ENCODE peak calls at places on chromosomes 7 and 10, in six cellular contexts. B is tibial nerve, Y is lung, X is left lung, I is AG04450, M is heart left ventricle. U is an unnamed sample.

GRCh38 chr10:3081383-3081981 is 14.1 kb downstream of the PFKP start:
- DNase-seq in B (no peak), Y (no peak), X (no peak), I (no peak), M (no peak), U (no peak)

GRCh38 chr7:148031816-148032215 is 558.8 kb upstream of the C7orf33 start:
- DNase-seq in B (no peak), Y (no peak), X (no peak), I (no peak), M (no peak), U (no peak)

GRCh38 chr7:32930378-32930777 is 26.9 kb upstream of the FKBP9 start:
- DNase-seq in B (no peak), Y (no peak), X (no peak), I (no peak), M (no peak), U (no peak)

GRCh38 chr7:33733865-33734650 is 171.3 kb upstream of the BMPER start:
- DNase-seq in B (no peak), Y (no peak), X (no peak), I (no peak), M (no peak), U (no peak)

GRCh38 chr7:7647495-7648036 is 7.0 kb downstream of the UMAD1 start:
- DNase-seq in B (no peak), Y (no peak), X (no peak), I (no peak), M (no peak), U (no peak)

GRCh38 chr10:19935106-19935505 is 118.9 kb downstream of the PLXDC2 start:
- DNase-seq in B (no peak), Y (no peak), X (no peak), I (no peak), M (no peak), U (no peak)

GRCh38 chr7:50978633-50979215 is 196.0 kb upstream of the GRB10 start:
- DNase-seq in B (no peak), Y (no peak), X (no peak), I (no peak), M (no peak), U (no peak)

GRCh38 chr7:37930226-37930948 is 9.9 kb downstream of the EPDR1 start:
- DNase-seq in B (no peak), Y (no peak), X (no peak), I (no peak), M (no peak), U (no peak)

GRCh38 chr10:59907537-59907917 is 1.2 kb upstream of the CCDC6 start:
- DNase-seq in B (no peak), Y (no peak), X (no peak), I (no peak), M (no peak), U (peak)

GRCh38 chr7:5283421-5284303 is 919 bp downstream of the SLC29A4 start:
- DNase-seq in B (no peak), Y (no peak), X (no peak), I (no peak), M (no peak), U (no peak)

GRCh38 chr7:70787772-70788171 is 344.2 kb upstream of the GALNT17 start:
- DNase-seq in B (no peak), Y (no peak), X (no peak), I (no peak), M (no peak), U (no peak)

GRCh38 chr7:155455132-155455693 is 2.7 kb upstream of the EN2 start:
- DNase-seq in B (no peak), Y (no peak), X (no peak), I (no peak), M (no peak), U (no peak)

GRCh38 chr10:69218831-69219230 is 1.3 kb upstream of the HKDC1 start:
- DNase-seq in B (no peak), Y (no peak), X (no peak), I (no peak), M (no peak), U (no peak)

GRCh38 chr10:91185239-91185875 is 35.1 kb upstream of the PCGF5 start:
- DNase-seq in B (no peak), Y (no peak), X (peak), I (no peak), M (peak), U (no peak)

GRCh38 chr7:133746305-133746704 is 380.8 kb upstream of the LRGUK start:
- DNase-seq in B (no peak), Y (no peak), X (no peak), I (no peak), M (no peak), U (no peak)

GRCh38 chr10:23338886-23339285 is 5.7 kb downstream of the C10orf67 start:
- DNase-seq in B (no peak), Y (no peak), X (no peak), I (no peak), M (no peak), U (no peak)

GRCh38 chr7:135664046-135664589 is 1.8 kb downstream of the STMP1 start:
- DNase-seq in B (no peak), Y (no peak), X (no peak), I (no peak), M (no peak), U (no peak)

GRCh38 chr7:22404421-22405023 is 47.6 kb upstream of the RAPGEF5 start:
- DNase-seq in B (no peak), Y (no peak), X (no peak), I (no peak), M (no peak), U (no peak)

GRCh38 chr7:12269100-12269895 is 58.2 kb downstream of the TMEM106B start:
- DNase-seq in B (no peak), Y (no peak), X (peak), I (no peak), M (peak), U (no peak)

GRCh38 chr10:132393695-132394181 is 3.3 kb upstream of the PWWP2B start:
- DNase-seq in B (no peak), Y (no peak), X (peak), I (no peak), M (peak), U (no peak)

GRCh38 chr7:151836927-151837205 is 40.0 kb downstream of the PRKAG2 start:
- DNase-seq in B (no peak), Y (no peak), X (peak), I (no peak), M (no peak), U (no peak)

GRCh38 chr7:129394101-129394500 is 40.1 kb upstream of the STRIP2 start:
- DNase-seq in B (no peak), Y (no peak), X (no peak), I (no peak), M (no peak), U (no peak)

GRCh38 chr7:83413831-83414230 is 235.1 kb downstream of the SEMA3E start:
- DNase-seq in B (no peak), Y (no peak), X (no peak), I (no peak), M (no peak), U (no peak)

GRCh38 chr10:117534321-117535044 is 8.1 kb upstream of the EMX2 start:
- DNase-seq in B (no peak), Y (no peak), X (no peak), I (no peak), M (no peak), U (no peak)

DNA sequence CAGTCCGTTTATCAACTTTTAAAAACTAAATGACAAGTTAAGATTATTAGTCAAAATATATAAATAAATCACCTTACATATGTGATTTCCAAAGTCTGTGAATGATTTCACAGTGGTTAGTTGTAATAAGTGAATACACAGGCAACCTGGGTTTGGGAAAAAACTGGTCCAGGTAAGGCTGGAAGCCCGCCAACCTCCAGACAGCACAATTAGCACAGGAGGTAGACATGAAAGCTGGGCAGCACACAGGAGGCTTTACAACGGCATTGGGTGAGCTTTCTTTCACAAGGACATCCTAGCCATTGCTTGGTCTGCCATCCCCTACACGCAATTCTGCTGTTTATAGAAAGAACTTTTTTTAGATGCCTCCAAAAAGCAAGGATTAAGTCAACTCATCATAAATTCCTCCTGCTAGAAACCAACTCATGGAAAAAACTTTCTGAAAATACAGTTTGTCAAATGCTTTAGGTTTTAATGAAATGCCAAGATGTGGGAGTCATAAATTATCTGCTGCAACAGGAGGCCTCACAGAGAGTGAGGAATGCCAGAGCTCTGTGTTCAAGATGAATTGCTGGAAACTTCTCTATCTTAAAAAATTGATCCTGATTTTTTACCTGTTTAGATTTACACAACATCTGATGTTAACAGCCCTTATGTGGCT is 346.8 kb upstream of the NFE2L3 start:
- DNase-seq in B (no peak), Y (no peak), X (no peak), I (no peak), M (no peak), U (no peak)
- H3K27ac ChIP-seq in B (no peak), Y (no peak), X (no peak), I (peak), M (no peak), U (no peak)

GRCh38 chr7:97024209-97025129 is at the start of gene DLX5:
- DNase-seq in B (peak), Y (no peak), X (peak), I (no peak), M (peak), U (no peak)

GRCh38 chr7:97022451-97023306 is 2.0 kb downstream of the DLX5 start:
- DNase-seq in B (no peak), Y (no peak), X (peak), I (no peak), M (no peak), U (no peak)

GRCh38 chr7:97025983-97026704 is 1.5 kb upstream of the DLX5 start:
- DNase-seq in B (no peak), Y (no peak), X (peak), I (no peak), M (no peak), U (no peak)

GRCh38 chr7:97026705-97027426 is 2.2 kb upstream of the DLX5 start:
- DNase-seq in B (no peak), Y (no peak), X (no peak), I (no peak), M (no peak), U (no peak)

GRCh38 chr7:97025130-97025499 is 484 bp upstream of the DLX5 start:
- DNase-seq in B (no peak), Y (no peak), X (peak), I (no peak), M (no peak), U (no peak)
- H3K4me3 ChIP-seq in B (no peak), Y (no peak), X (no peak), I (no peak), M (peak), U (no peak)

GRCh38 chr10:82419981-82420380 is 545.0 kb downstream of the NRG3 start:
- DNase-seq in B (no peak), Y (no peak), X (no peak), I (no peak), M (no peak), U (no peak)
- H3K27ac ChIP-seq in B (no peak), Y (no peak), X (no peak), I (no peak), M (no peak), U (no peak)

GRCh38 chr10:74868392-74868791 is 42.0 kb downstream of the KAT6B start:
- DNase-seq in B (no peak), Y (no peak), X (no peak), I (no peak), M (no peak), U (no peak)

GRCh38 chr10:74873803-74874452 is 47.5 kb downstream of the KAT6B start:
- DNase-seq in B (no peak), Y (no peak), X (no peak), I (no peak), M (no peak), U (no peak)

GRCh38 chr10:74871595-74872382 is 45.4 kb downstream of the KAT6B start:
- DNase-seq in B (no peak), Y (no peak), X (no peak), I (no peak), M (no peak), U (no peak)

GRCh38 chr10:74869635-74870034 is 43.2 kb downstream of the KAT6B start:
- DNase-seq in B (no peak), Y (no peak), X (no peak), I (no peak), M (no peak), U (no peak)

DNA sequence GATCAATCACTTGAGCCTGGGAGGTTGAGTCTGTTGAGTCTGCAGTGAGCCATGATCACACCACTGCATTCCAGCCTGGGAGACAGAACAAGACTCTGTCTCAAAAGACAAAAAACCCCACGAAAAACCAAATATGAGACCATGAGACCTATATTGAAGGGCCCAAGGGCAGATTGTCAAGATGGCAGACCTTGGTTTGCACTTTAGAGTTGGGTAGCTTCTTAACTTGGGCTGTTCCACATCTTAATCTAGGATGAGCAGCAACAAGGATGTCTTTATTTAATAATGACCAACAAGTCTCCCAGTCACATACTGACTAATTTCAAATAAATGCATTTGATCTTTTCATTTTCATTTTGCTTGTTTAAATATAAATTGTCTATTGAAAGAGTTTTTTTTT is 43.8 kb downstream of the KAT6B start:
- DNase-seq in B (no peak), Y (no peak), X (no peak), I (no peak), M (no peak), U (no peak)
- H3K4me3 ChIP-seq in B (no peak), Y (no peak), X (no peak), I (no peak), M (no peak), U (no peak)

GRCh38 chr10:27673065-27673464 is 72.6 kb downstream of the MKX start:
- DNase-seq in B (no peak), Y (no peak), X (no peak), I (no peak), M (no peak), U (no peak)
- H3K27ac ChIP-seq in B (no peak), Y (no peak), X (no peak), I (no peak), M (no peak), U (no peak)

DNA sequence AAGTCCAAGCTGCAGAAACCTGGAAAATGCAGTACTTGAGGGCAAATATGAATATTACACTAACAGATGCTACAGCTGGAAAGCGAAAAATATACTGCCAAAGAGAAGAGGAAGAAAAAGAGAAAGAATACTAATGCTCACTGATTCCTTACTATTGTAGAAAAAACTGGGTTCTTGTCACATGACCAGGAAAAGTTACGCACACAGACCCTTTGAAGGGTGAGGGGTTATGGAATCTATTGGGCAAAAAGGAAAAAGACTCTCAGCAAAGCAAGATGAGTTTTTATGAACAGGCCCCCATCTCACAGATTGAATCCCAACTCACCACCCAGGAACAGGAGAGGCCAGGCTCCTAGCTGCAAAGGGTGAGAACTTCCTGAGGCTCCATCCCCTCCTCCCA is 228.1 kb upstream of the KLF14 start:
- DNase-seq in B (no peak), Y (no peak), X (no peak), I (no peak), M (no peak), U (no peak)
- H3K4me3 ChIP-seq in B (no peak), Y (no peak), X (no peak), I (no peak), M (no peak), U (peak)

DNA sequence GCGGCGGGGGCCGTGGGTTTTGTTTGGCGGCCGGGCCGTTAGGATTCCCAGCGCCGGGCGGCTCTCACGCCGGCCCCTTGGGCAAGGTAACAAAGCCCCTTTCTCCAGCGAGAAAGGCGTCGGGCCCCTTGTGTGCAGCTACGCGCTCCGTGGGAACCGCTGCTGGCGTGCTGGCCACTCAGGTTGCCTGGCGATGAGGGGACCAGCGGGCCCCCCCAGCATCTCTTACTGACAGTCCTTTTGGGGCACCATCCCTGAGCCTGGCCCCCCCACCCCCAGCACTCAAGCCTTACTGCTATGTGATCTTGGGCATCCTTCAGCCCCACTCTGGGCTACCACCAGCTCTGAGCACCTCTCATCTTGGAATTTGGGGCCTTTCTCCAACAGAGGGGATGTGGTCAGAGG is 1.8 kb downstream of the LFNG start:
- DNase-seq in B (no peak), Y (no peak), X (no peak), I (no peak), M (no peak), U (no peak)
- H3K27ac ChIP-seq in B (peak), Y (no peak), X (peak), I (no peak), M (peak), U (peak)

DNA sequence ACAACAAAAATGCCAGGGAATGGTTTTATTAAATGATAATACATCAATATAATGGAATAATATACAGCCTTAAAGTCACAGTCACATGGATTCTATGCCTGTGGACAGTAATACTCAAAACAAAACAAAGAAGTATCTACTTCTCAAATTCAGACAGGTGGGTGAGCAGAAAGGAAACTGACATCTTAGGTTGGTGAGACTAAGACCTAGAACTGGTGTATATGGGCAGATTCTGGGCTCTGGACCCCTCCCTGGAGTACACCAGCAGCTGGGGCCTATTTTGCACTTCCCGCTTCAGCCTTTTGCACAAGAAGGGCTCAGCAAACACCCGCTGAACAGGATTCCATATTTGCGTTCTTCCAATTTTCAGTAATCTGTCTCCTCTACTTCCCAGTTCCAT is 5.4 kb upstream of the FIS1 start:
- DNase-seq in B (no peak), Y (no peak), X (no peak), I (no peak), M (no peak), U (no peak)
- H3K4me3 ChIP-seq in B (no peak), Y (no peak), X (peak), I (no peak), M (no peak), U (peak)

DNA sequence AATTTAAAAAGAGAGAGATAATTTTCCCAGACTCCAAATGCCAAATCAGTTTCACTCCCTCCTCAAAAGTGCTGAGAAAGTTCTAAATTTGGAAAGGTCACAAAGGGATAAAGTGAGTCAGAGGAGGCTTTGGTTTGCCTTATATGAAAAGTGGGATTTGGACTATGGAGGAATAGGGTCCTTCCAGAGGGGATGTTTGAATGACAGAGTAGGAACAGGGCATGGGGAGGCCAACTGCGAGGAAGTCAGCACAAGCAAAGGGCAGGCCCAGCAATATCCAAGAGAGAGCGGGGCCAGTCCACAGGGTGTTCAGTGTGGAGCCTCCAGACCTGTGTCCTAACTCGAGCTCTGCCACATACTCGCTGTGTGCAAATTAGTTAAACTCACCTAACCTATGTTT is 9.8 kb upstream of the FAS start:
- DNase-seq in B (no peak), Y (no peak), X (no peak), I (no peak), M (no peak), U (no peak)
- H3K27ac ChIP-seq in B (peak), Y (peak), X (no peak), I (no peak), M (peak), U (no peak)

GRCh38 chr10:14658331-14659122 is 116.2 kb downstream of the FAM107B start:
- DNase-seq in B (no peak), Y (no peak), X (no peak), I (peak), M (no peak), U (peak)
- H3K4me3 ChIP-seq in B (no peak), Y (no peak), X (no peak), I (no peak), M (no peak), U (no peak)

U was measured in CD4-positive, CD25-positive, alpha-beta regulatory T cell.